ENCODE peak calls at places on chromosome 15, in six cellular contexts. One of them, this sample, is unnamed.
A peak's percentile ranks its signal among the peaks of the same experiment; 100 is the strongest.

GRCh38 chr15:58694641-58695398 is 54.7 kb downstream of the ADAM10 start:
- DNase-seq in transverse colon: no peak
- DNase-seq in nephron progenitor cell: no peak
- DNase-seq in body of pancreas: no peak
- DNase-seq in breast epithelium: no peak
- DNase-seq in GM12864: no peak
- DNase-seq in this sample: no peak

GRCh38 chr15:90006217-90007088 is 5.3 kb downstream of the ZNF710 start:
- DNase-seq in nephron progenitor cell: no peak
- DNase-seq in breast epithelium: no peak
- DNase-seq in body of pancreas: no peak
- DNase-seq in GM12864: no peak
- DNase-seq in transverse colon: no peak
- DNase-seq in this sample: no peak

GRCh38 chr15:27358751-27359434 is 387.9 kb downstream of the GABRG3 start:
- DNase-seq in breast epithelium: no peak
- DNase-seq in nephron progenitor cell: peak; percentile 74
- DNase-seq in transverse colon: no peak
- DNase-seq in GM12864: no peak
- DNase-seq in body of pancreas: peak; percentile 26
- DNase-seq in this sample: no peak

GRCh38 chr15:59165726-59166125 is 40.9 kb upstream of the LDHAL6B start:
- DNase-seq in body of pancreas: no peak
- DNase-seq in nephron progenitor cell: no peak
- DNase-seq in breast epithelium: peak; percentile 78
- DNase-seq in transverse colon: no peak
- DNase-seq in GM12864: no peak
- DNase-seq in this sample: peak; percentile 28

GRCh38 chr15:95208071-95208470 is 976.7 kb downstream of the MCTP2 start:
- DNase-seq in nephron progenitor cell: no peak
- DNase-seq in GM12864: no peak
- DNase-seq in breast epithelium: no peak
- DNase-seq in transverse colon: no peak
- DNase-seq in body of pancreas: no peak
- DNase-seq in this sample: no peak

GRCh38 chr15:58489693-58490404 is 58.1 kb downstream of the LIPC start:
- DNase-seq in nephron progenitor cell: no peak
- DNase-seq in GM12864: no peak
- DNase-seq in breast epithelium: no peak
- DNase-seq in transverse colon: no peak
- DNase-seq in body of pancreas: no peak
- DNase-seq in this sample: no peak

GRCh38 chr15:63945838-63946298 is 100.4 kb downstream of the DAPK2 start:
- DNase-seq in body of pancreas: no peak
- DNase-seq in transverse colon: no peak
- DNase-seq in nephron progenitor cell: no peak
- DNase-seq in breast epithelium: peak; percentile 94
- DNase-seq in GM12864: no peak
- DNase-seq in this sample: no peak

GRCh38 chr15:78093242-78094020 is 1.1 kb downstream of the SH2D7 start:
- DNase-seq in body of pancreas: peak; percentile 4
- DNase-seq in breast epithelium: no peak
- DNase-seq in GM12864: no peak
- DNase-seq in nephron progenitor cell: no peak
- DNase-seq in transverse colon: peak; percentile 7
- DNase-seq in this sample: no peak

GRCh38 chr15:92244703-92245102 is 149.0 kb upstream of the ST8SIA2 start:
- DNase-seq in body of pancreas: no peak
- DNase-seq in GM12864: no peak
- DNase-seq in transverse colon: no peak
- DNase-seq in breast epithelium: no peak
- DNase-seq in nephron progenitor cell: no peak
- DNase-seq in this sample: no peak

GRCh38 chr15:85726446-85726845 is 68.3 kb downstream of the KLHL25 start:
- DNase-seq in transverse colon: no peak
- DNase-seq in nephron progenitor cell: no peak
- DNase-seq in breast epithelium: no peak
- DNase-seq in GM12864: no peak
- DNase-seq in body of pancreas: no peak
- DNase-seq in this sample: no peak

GRCh38 chr15:41417812-41418211 is 917 bp downstream of the RTF1 start:
- DNase-seq in breast epithelium: no peak
- DNase-seq in nephron progenitor cell: no peak
- DNase-seq in body of pancreas: no peak
- DNase-seq in transverse colon: no peak
- DNase-seq in GM12864: no peak
- DNase-seq in this sample: peak; percentile 37

GRCh38 chr15:64634576-64635485 is 140.6 kb downstream of the RBPMS2 start:
- DNase-seq in breast epithelium: no peak
- DNase-seq in nephron progenitor cell: peak; percentile 50
- DNase-seq in GM12864: peak; percentile 44
- DNase-seq in transverse colon: no peak
- DNase-seq in body of pancreas: no peak
- DNase-seq in this sample: no peak

GRCh38 chr15:80317389-80318169 is 65.6 kb upstream of the CTXND1 start:
- DNase-seq in breast epithelium: peak; percentile 22
- DNase-seq in nephron progenitor cell: no peak
- DNase-seq in body of pancreas: no peak
- DNase-seq in GM12864: no peak
- DNase-seq in transverse colon: no peak
- DNase-seq in this sample: no peak

GRCh38 chr15:58573270-58573669 is 141.5 kb downstream of the LIPC start:
- DNase-seq in body of pancreas: no peak
- DNase-seq in GM12864: no peak
- DNase-seq in breast epithelium: no peak
- DNase-seq in nephron progenitor cell: no peak
- DNase-seq in transverse colon: no peak
- DNase-seq in this sample: no peak

GRCh38 chr15:99014803-99015676 is 7.4 kb upstream of the PGPEP1L start:
- DNase-seq in GM12864: no peak
- DNase-seq in breast epithelium: peak; percentile 65
- DNase-seq in body of pancreas: peak; percentile 84
- DNase-seq in transverse colon: peak; percentile 47
- DNase-seq in nephron progenitor cell: peak; percentile 86
- DNase-seq in this sample: peak; percentile 83

GRCh38 chr15:85649372-85649771 is 145.4 kb downstream of the KLHL25 start:
- DNase-seq in GM12864: no peak
- DNase-seq in transverse colon: no peak
- DNase-seq in body of pancreas: no peak
- DNase-seq in nephron progenitor cell: no peak
- DNase-seq in breast epithelium: no peak
- DNase-seq in this sample: peak; percentile 18

GRCh38 chr15:67613708-67614107 is 71.2 kb downstream of the MAP2K5 start:
- DNase-seq in body of pancreas: no peak
- DNase-seq in breast epithelium: no peak
- DNase-seq in GM12864: no peak
- DNase-seq in nephron progenitor cell: no peak
- DNase-seq in transverse colon: no peak
- DNase-seq in this sample: no peak

GRCh38 chr15:100180921-100181320 is 160.9 kb downstream of the ADAMTS17 start:
- DNase-seq in GM12864: no peak
- DNase-seq in body of pancreas: no peak
- DNase-seq in breast epithelium: no peak
- DNase-seq in transverse colon: no peak
- DNase-seq in nephron progenitor cell: no peak
- DNase-seq in this sample: no peak

GRCh38 chr15:77030042-77030927 is 35.4 kb downstream of the PSTPIP1 start:
- DNase-seq in breast epithelium: no peak
- DNase-seq in transverse colon: peak; percentile 28
- DNase-seq in nephron progenitor cell: peak; percentile 59
- DNase-seq in GM12864: no peak
- DNase-seq in body of pancreas: peak; percentile 11
- DNase-seq in this sample: peak; percentile 11

GRCh38 chr15:73127302-73127936 is 75.2 kb downstream of the NEO1 start:
- DNase-seq in nephron progenitor cell: peak; percentile 25
- DNase-seq in breast epithelium: no peak
- DNase-seq in GM12864: no peak
- DNase-seq in body of pancreas: peak; percentile 19
- DNase-seq in transverse colon: no peak
- DNase-seq in this sample: peak; percentile 22

GRCh38 chr15:65535192-65535591 is 4.9 kb downstream of the HACD3 start:
- DNase-seq in GM12864: no peak
- DNase-seq in nephron progenitor cell: no peak
- DNase-seq in breast epithelium: no peak
- DNase-seq in transverse colon: no peak
- DNase-seq in body of pancreas: no peak
- DNase-seq in this sample: no peak

GRCh38 chr15:80638553-80639167 is 56.5 kb upstream of the ABHD17C start:
- DNase-seq in breast epithelium: no peak
- DNase-seq in nephron progenitor cell: no peak
- DNase-seq in GM12864: no peak
- DNase-seq in body of pancreas: no peak
- DNase-seq in transverse colon: no peak
- DNase-seq in this sample: no peak

GRCh38 chr15:61013146-61013545 is 216.0 kb downstream of the RORA start:
- DNase-seq in body of pancreas: no peak
- DNase-seq in breast epithelium: no peak
- DNase-seq in GM12864: no peak
- DNase-seq in nephron progenitor cell: no peak
- DNase-seq in transverse colon: no peak
- DNase-seq in this sample: no peak

GRCh38 chr15:67838789-67839332 is 984 bp downstream of the RNU6-1 start:
- DNase-seq in breast epithelium: peak; percentile 58
- DNase-seq in body of pancreas: peak; percentile 61
- DNase-seq in transverse colon: peak; percentile 65
- DNase-seq in GM12864: no peak
- DNase-seq in nephron progenitor cell: peak; percentile 71
- DNase-seq in this sample: peak; percentile 44

GRCh38 chr15:61275901-61276300 is 46.8 kb upstream of the RORA start:
- DNase-seq in transverse colon: no peak
- DNase-seq in body of pancreas: no peak
- DNase-seq in breast epithelium: peak; percentile 58
- DNase-seq in GM12864: no peak
- DNase-seq in nephron progenitor cell: no peak
- DNase-seq in this sample: no peak

GRCh38 chr15:91099616-91100560 is at the start of gene SV2B:
- DNase-seq in body of pancreas: peak; percentile 24
- DNase-seq in transverse colon: no peak
- DNase-seq in breast epithelium: no peak
- DNase-seq in nephron progenitor cell: peak; percentile 72
- DNase-seq in GM12864: no peak
- DNase-seq in this sample: peak; percentile 71

GRCh38 chr15:80635953-80636352 is 59.2 kb upstream of the ABHD17C start:
- DNase-seq in body of pancreas: no peak
- DNase-seq in breast epithelium: no peak
- DNase-seq in transverse colon: no peak
- DNase-seq in GM12864: no peak
- DNase-seq in nephron progenitor cell: no peak
- DNase-seq in this sample: no peak

GRCh38 chr15:32870240-32871033 is 152.6 kb downstream of the GREM1 start:
- DNase-seq in GM12864: peak; percentile 64
- DNase-seq in breast epithelium: no peak
- DNase-seq in body of pancreas: no peak
- DNase-seq in transverse colon: peak; percentile 29
- DNase-seq in nephron progenitor cell: no peak
- DNase-seq in this sample: peak; percentile 13

DNA sequence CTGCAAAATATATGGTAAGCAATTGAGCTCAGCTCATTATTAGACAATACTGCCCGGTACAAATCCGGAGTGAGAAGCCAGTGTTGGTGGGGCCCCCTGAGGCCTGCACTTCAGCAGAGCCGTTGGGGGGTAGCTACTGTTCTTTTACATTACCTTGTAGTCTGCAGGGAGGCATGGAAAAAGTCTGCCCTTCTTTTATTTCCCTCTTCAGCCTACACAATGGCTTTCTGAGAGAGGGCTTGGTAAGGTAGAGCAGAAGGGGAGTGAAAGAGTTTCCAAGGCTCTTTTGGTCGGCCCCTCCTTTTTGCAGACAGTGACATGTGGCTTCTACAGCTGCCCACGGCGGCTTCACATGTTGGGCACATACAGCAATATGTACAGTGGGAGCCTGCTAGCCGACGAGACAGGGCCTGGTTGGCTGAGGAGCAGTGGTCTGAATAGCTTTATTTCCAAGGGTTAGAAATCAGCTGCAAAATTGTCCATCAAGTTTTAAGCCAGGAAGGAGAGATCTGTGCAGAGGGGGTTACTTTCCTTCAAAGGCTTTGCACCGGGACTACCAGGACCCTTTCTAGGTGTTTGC is 3.9 kb downstream of the INAFM2 start:
- DNase-seq in transverse colon: no peak
- DNase-seq in GM12864: no peak
- DNase-seq in body of pancreas: no peak
- DNase-seq in breast epithelium: no peak
- DNase-seq in nephron progenitor cell: no peak
- DNase-seq in this sample: no peak
- TF ChIP-seq CTCF in transverse colon: no peak
- TF ChIP-seq CTCF in GM12864: no peak
- TF ChIP-seq CTCF in body of pancreas: no peak
- TF ChIP-seq CTCF in breast epithelium: no peak
- TF ChIP-seq CTCF in nephron progenitor cell: no peak
- TF ChIP-seq CTCF in this sample: no peak

GRCh38 chr15:79208179-79208578 is 74.3 kb upstream of the ANKRD34C start:
- DNase-seq in transverse colon: no peak
- DNase-seq in GM12864: no peak
- DNase-seq in nephron progenitor cell: no peak
- DNase-seq in body of pancreas: no peak
- DNase-seq in breast epithelium: no peak
- DNase-seq in this sample: no peak
- TF ChIP-seq CTCF in transverse colon: no peak
- TF ChIP-seq CTCF in GM12864: peak; percentile 16
- TF ChIP-seq CTCF in nephron progenitor cell: no peak
- TF ChIP-seq CTCF in body of pancreas: no peak
- TF ChIP-seq CTCF in breast epithelium: no peak
- TF ChIP-seq CTCF in this sample: no peak

GRCh38 chr15:75809986-75810750 is 33.1 kb upstream of the UBE2Q2 start:
- DNase-seq in nephron progenitor cell: no peak
- DNase-seq in GM12864: no peak
- DNase-seq in breast epithelium: no peak
- DNase-seq in body of pancreas: peak; percentile 26
- DNase-seq in transverse colon: peak; percentile 26
- DNase-seq in this sample: peak; percentile 25
- TF ChIP-seq CTCF in nephron progenitor cell: no peak
- TF ChIP-seq CTCF in GM12864: peak; percentile 56
- TF ChIP-seq CTCF in breast epithelium: peak; percentile 32
- TF ChIP-seq CTCF in body of pancreas: peak; percentile 10
- TF ChIP-seq CTCF in transverse colon: peak; percentile 19
- TF ChIP-seq CTCF in this sample: peak; percentile 61

DNA sequence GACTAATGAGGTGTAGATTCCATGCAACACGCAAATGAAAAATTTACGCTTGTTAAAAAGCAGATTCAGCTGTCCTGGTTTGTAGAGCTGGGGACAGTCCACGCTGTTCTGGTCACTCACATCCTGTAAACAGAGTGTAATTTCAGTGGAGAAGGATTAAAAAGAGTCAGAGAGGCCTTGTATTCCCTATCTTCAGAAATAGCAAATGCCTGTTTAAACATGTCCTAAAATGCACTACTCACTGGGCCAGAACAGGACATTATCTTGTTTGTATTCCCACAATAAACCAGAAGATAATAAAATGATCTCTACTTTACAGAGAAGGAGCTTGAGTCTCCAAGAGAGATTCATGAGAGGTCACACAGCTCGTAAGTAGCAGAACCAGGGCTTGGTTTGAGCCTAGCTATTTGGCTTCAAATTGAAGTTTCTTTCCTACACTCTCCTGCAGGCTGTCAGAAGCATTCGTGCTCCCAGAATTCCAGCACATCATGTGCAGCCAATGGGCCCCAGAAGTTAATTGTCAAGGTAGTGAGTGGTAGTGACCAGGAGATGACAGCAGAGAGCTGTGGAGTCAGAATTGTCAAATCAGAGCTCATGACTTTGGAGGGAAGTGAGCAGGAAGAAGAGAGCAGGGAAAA is 242.5 kb downstream of the ATP8B4 start:
- DNase-seq in breast epithelium: no peak
- DNase-seq in transverse colon: no peak
- DNase-seq in GM12864: no peak
- DNase-seq in body of pancreas: peak; percentile 34
- DNase-seq in nephron progenitor cell: no peak
- DNase-seq in this sample: no peak
- TF ChIP-seq CTCF in breast epithelium: peak; percentile 24
- TF ChIP-seq CTCF in transverse colon: peak; percentile 23
- TF ChIP-seq CTCF in GM12864: peak; percentile 52
- TF ChIP-seq CTCF in body of pancreas: peak; percentile 24
- TF ChIP-seq CTCF in nephron progenitor cell: no peak
- TF ChIP-seq CTCF in this sample: peak; percentile 43